ENCODE peak calls at places on chromosomes 2 and 18, in nine cellular contexts. One of them, this sample, is unnamed.

GRCh38 chr2:235521844-235522243 is 28.0 kb downstream of the AGAP1 start:
- DNase-seq in progenitor cell of endocrine pancreas: no peak
- DNase-seq in ascending aorta: no peak
- DNase-seq in EL: no peak
- DNase-seq in neuronal stem cell: no peak
- DNase-seq in NCI-H774: peak; percentile 14
- DNase-seq in GM23338: no peak
- DNase-seq in GM23248: peak; percentile 40
- DNase-seq in left colon: no peak
- DNase-seq in this sample: no peak

GRCh38 chr2:240593026-240593702 is 6.6 kb downstream of the CAPN10 start:
- DNase-seq in EL: no peak
- DNase-seq in GM23248: no peak
- DNase-seq in NCI-H774: no peak
- DNase-seq in progenitor cell of endocrine pancreas: no peak
- DNase-seq in left colon: no peak
- DNase-seq in GM23338: no peak
- DNase-seq in ascending aorta: no peak
- DNase-seq in neuronal stem cell: no peak
- DNase-seq in this sample: no peak

GRCh38 chr2:27728081-27728858 is 43.2 kb upstream of the MRPL33 start:
- DNase-seq in left colon: no peak
- DNase-seq in progenitor cell of endocrine pancreas: no peak
- DNase-seq in GM23338: no peak
- DNase-seq in GM23248: no peak
- DNase-seq in ascending aorta: no peak
- DNase-seq in neuronal stem cell: no peak
- DNase-seq in EL: no peak
- DNase-seq in NCI-H774: no peak
- DNase-seq in this sample: no peak

GRCh38 chr2:157281316-157281715 is 23.8 kb downstream of the GALNT5 start:
- DNase-seq in GM23248: no peak
- DNase-seq in NCI-H774: no peak
- DNase-seq in neuronal stem cell: no peak
- DNase-seq in progenitor cell of endocrine pancreas: no peak
- DNase-seq in GM23338: no peak
- DNase-seq in EL: no peak
- DNase-seq in ascending aorta: no peak
- DNase-seq in left colon: no peak
- DNase-seq in this sample: no peak

GRCh38 chr2:43218550-43219382 is 7.6 kb downstream of the ZFP36L2 start:
- DNase-seq in EL: peak; percentile 24
- DNase-seq in ascending aorta: no peak
- DNase-seq in progenitor cell of endocrine pancreas: no peak
- DNase-seq in GM23338: peak; percentile 74
- DNase-seq in left colon: peak; percentile 85
- DNase-seq in NCI-H774: no peak
- DNase-seq in neuronal stem cell: no peak
- DNase-seq in GM23248: peak; percentile 64
- DNase-seq in this sample: no peak

GRCh38 chr2:119469661-119470297 is 38.1 kb downstream of the TMEM37 start:
- DNase-seq in NCI-H774: peak; percentile 95
- DNase-seq in GM23248: no peak
- DNase-seq in progenitor cell of endocrine pancreas: no peak
- DNase-seq in neuronal stem cell: no peak
- DNase-seq in GM23338: no peak
- DNase-seq in left colon: no peak
- DNase-seq in EL: no peak
- DNase-seq in ascending aorta: no peak
- DNase-seq in this sample: no peak

GRCh38 chr2:28359222-28360065 is 33.2 kb upstream of the FOSL2 start:
- DNase-seq in left colon: peak; percentile 71
- DNase-seq in ascending aorta: peak; percentile 52
- DNase-seq in progenitor cell of endocrine pancreas: no peak
- DNase-seq in neuronal stem cell: no peak
- DNase-seq in NCI-H774: no peak
- DNase-seq in GM23248: no peak
- DNase-seq in GM23338: no peak
- DNase-seq in EL: peak; percentile 53
- DNase-seq in this sample: no peak

GRCh38 chr2:221567809-221568208 is 4.3 kb downstream of the EPHA4 start:
- DNase-seq in EL: no peak
- DNase-seq in ascending aorta: no peak
- DNase-seq in NCI-H774: no peak
- DNase-seq in left colon: no peak
- DNase-seq in progenitor cell of endocrine pancreas: no peak
- DNase-seq in GM23248: peak; percentile 19
- DNase-seq in neuronal stem cell: no peak
- DNase-seq in GM23338: no peak
- DNase-seq in this sample: no peak

GRCh38 chr2:235149736-235150135 is 197.9 kb downstream of the SH3BP4 start:
- DNase-seq in GM23248: no peak
- DNase-seq in NCI-H774: no peak
- DNase-seq in ascending aorta: no peak
- DNase-seq in EL: no peak
- DNase-seq in neuronal stem cell: no peak
- DNase-seq in GM23338: no peak
- DNase-seq in left colon: no peak
- DNase-seq in progenitor cell of endocrine pancreas: no peak
- DNase-seq in this sample: no peak

GRCh38 chr18:76968073-76968472 is 145.7 kb downstream of the ZNF236 start:
- DNase-seq in GM23338: peak; percentile 88
- DNase-seq in progenitor cell of endocrine pancreas: no peak
- DNase-seq in ascending aorta: no peak
- DNase-seq in left colon: no peak
- DNase-seq in GM23248: no peak
- DNase-seq in neuronal stem cell: no peak
- DNase-seq in EL: no peak
- DNase-seq in NCI-H774: no peak
- DNase-seq in this sample: peak; percentile 71

GRCh38 chr18:6836331-6836730 is 106.8 kb downstream of the ARHGAP28 start:
- DNase-seq in ascending aorta: no peak
- DNase-seq in neuronal stem cell: no peak
- DNase-seq in GM23338: no peak
- DNase-seq in GM23248: no peak
- DNase-seq in NCI-H774: no peak
- DNase-seq in left colon: no peak
- DNase-seq in progenitor cell of endocrine pancreas: no peak
- DNase-seq in EL: no peak
- DNase-seq in this sample: no peak

GRCh38 chr2:204645018-204645775 is 99.9 kb downstream of the PARD3B start:
- DNase-seq in left colon: no peak
- DNase-seq in GM23248: peak; percentile 57
- DNase-seq in NCI-H774: no peak
- DNase-seq in progenitor cell of endocrine pancreas: no peak
- DNase-seq in EL: peak; percentile 72
- DNase-seq in ascending aorta: no peak
- DNase-seq in neuronal stem cell: no peak
- DNase-seq in GM23338: no peak
- DNase-seq in this sample: no peak

GRCh38 chr18:78073275-78073674 is 823.6 kb downstream of the GALR1 start:
- DNase-seq in ascending aorta: no peak
- DNase-seq in left colon: no peak
- DNase-seq in neuronal stem cell: no peak
- DNase-seq in EL: no peak
- DNase-seq in NCI-H774: peak; percentile 15
- DNase-seq in progenitor cell of endocrine pancreas: no peak
- DNase-seq in GM23248: no peak
- DNase-seq in GM23338: no peak
- DNase-seq in this sample: no peak

GRCh38 chr18:76056467-76057194 is 438.4 kb downstream of the ZNF516 start:
- DNase-seq in GM23248: no peak
- DNase-seq in GM23338: no peak
- DNase-seq in NCI-H774: no peak
- DNase-seq in EL: no peak
- DNase-seq in ascending aorta: no peak
- DNase-seq in neuronal stem cell: no peak
- DNase-seq in left colon: peak; percentile 9
- DNase-seq in progenitor cell of endocrine pancreas: no peak
- DNase-seq in this sample: no peak

GRCh38 chr2:216666461-216667233 is 28.7 kb downstream of the IGFBP5 start:
- DNase-seq in GM23338: peak; percentile 89
- DNase-seq in GM23248: peak; percentile 70
- DNase-seq in left colon: peak; percentile 65
- DNase-seq in NCI-H774: peak; percentile 74
- DNase-seq in neuronal stem cell: peak; percentile 82
- DNase-seq in ascending aorta: no peak
- DNase-seq in progenitor cell of endocrine pancreas: peak; percentile 66
- DNase-seq in EL: peak; percentile 67
- DNase-seq in this sample: peak; percentile 92

GRCh38 chr2:8627019-8627691 is 54.7 kb upstream of the ID2 start:
- DNase-seq in EL: no peak
- DNase-seq in NCI-H774: peak; percentile 45
- DNase-seq in neuronal stem cell: no peak
- DNase-seq in GM23248: no peak
- DNase-seq in ascending aorta: no peak
- DNase-seq in GM23338: no peak
- DNase-seq in left colon: peak; percentile 62
- DNase-seq in progenitor cell of endocrine pancreas: no peak
- DNase-seq in this sample: no peak

GRCh38 chr2:160956243-160956802 is 203.9 kb upstream of the TANK start:
- DNase-seq in EL: no peak
- DNase-seq in NCI-H774: no peak
- DNase-seq in left colon: no peak
- DNase-seq in progenitor cell of endocrine pancreas: no peak
- DNase-seq in GM23338: no peak
- DNase-seq in ascending aorta: peak; percentile 11
- DNase-seq in GM23248: peak; percentile 89
- DNase-seq in neuronal stem cell: no peak
- DNase-seq in this sample: no peak

GRCh38 chr2:237858294-237859081 is 935 bp upstream of the RAMP1 start:
- DNase-seq in EL: peak; percentile 80
- DNase-seq in left colon: peak; percentile 69
- DNase-seq in ascending aorta: no peak
- DNase-seq in GM23248: peak; percentile 90
- DNase-seq in neuronal stem cell: peak; percentile 57
- DNase-seq in NCI-H774: peak; percentile 41
- DNase-seq in progenitor cell of endocrine pancreas: peak; percentile 41
- DNase-seq in GM23338: peak; percentile 85
- DNase-seq in this sample: peak; percentile 69

GRCh38 chr2:241904791-241905710 is 35.5 kb downstream of the RTP5 start:
- DNase-seq in neuronal stem cell: no peak
- DNase-seq in GM23248: no peak
- DNase-seq in GM23338: no peak
- DNase-seq in EL: no peak
- DNase-seq in NCI-H774: no peak
- DNase-seq in ascending aorta: no peak
- DNase-seq in progenitor cell of endocrine pancreas: no peak
- DNase-seq in left colon: no peak
- DNase-seq in this sample: no peak

GRCh38 chr2:237432484-237433092 is 18.6 kb upstream of the COL6A3 start:
- DNase-seq in left colon: no peak
- DNase-seq in ascending aorta: no peak
- DNase-seq in EL: peak; percentile 99
- DNase-seq in NCI-H774: no peak
- DNase-seq in progenitor cell of endocrine pancreas: no peak
- DNase-seq in neuronal stem cell: no peak
- DNase-seq in GM23338: no peak
- DNase-seq in GM23248: peak; percentile 99
- DNase-seq in this sample: no peak

GRCh38 chr18:29361843-29362242 is 1184.9 kb upstream of the CDH2 start:
- DNase-seq in GM23248: no peak
- DNase-seq in neuronal stem cell: no peak
- DNase-seq in progenitor cell of endocrine pancreas: no peak
- DNase-seq in left colon: no peak
- DNase-seq in ascending aorta: no peak
- DNase-seq in NCI-H774: peak; percentile 38
- DNase-seq in EL: no peak
- DNase-seq in GM23338: peak; percentile 85
- DNase-seq in this sample: peak; percentile 36

GRCh38 chr2:240786871-240787311 is 33.1 kb downstream of the KIF1A start:
- DNase-seq in neuronal stem cell: no peak
- DNase-seq in NCI-H774: no peak
- DNase-seq in GM23338: no peak
- DNase-seq in GM23248: no peak
- DNase-seq in ascending aorta: no peak
- DNase-seq in EL: no peak
- DNase-seq in progenitor cell of endocrine pancreas: no peak
- DNase-seq in left colon: no peak
- DNase-seq in this sample: no peak

This sample was measured in H1.